ENCODE peak calls at places on chromosomes 4 and X, in four cellular contexts. One of them, this sample, is unnamed. For H3K4me1, the result is how much of the 10 kb centered on the place peaks cover.

GRCh38 chr4:16627999-16628398 is 270.4 kb downstream of the LDB2 start:
- DNase-seq in CD8-positive, alpha-beta memory T cell: no peak
- DNase-seq in tibial nerve: no peak
- DNase-seq in aorta: no peak
- DNase-seq in this sample: no peak

GRCh38 chrX:152072236-152072635 is 66.1 kb downstream of the MAGEA10 start:
- DNase-seq in tibial nerve: no peak
- DNase-seq in aorta: no peak
- DNase-seq in CD8-positive, alpha-beta memory T cell: no peak
- DNase-seq in this sample: no peak

GRCh38 chr4:12421364-12421763 is 992.7 kb upstream of the HS3ST1 start:
- DNase-seq in CD8-positive, alpha-beta memory T cell: no peak
- DNase-seq in aorta: no peak
- DNase-seq in tibial nerve: no peak
- DNase-seq in this sample: no peak

GRCh38 chr4:81042578-81043365 is 12.3 kb downstream of the BMP3 start:
- DNase-seq in CD8-positive, alpha-beta memory T cell: no peak
- DNase-seq in tibial nerve: no peak
- DNase-seq in aorta: no peak
- DNase-seq in this sample: no peak

GRCh38 chr4:77636902-77637301 is 31.3 kb downstream of the CXCL13 start:
- DNase-seq in CD8-positive, alpha-beta memory T cell: no peak
- DNase-seq in aorta: no peak
- DNase-seq in tibial nerve: no peak
- DNase-seq in this sample: no peak

GRCh38 chrX:129732857-129733256 is 5.9 kb upstream of the XPNPEP2 start:
- DNase-seq in tibial nerve: no peak
- DNase-seq in CD8-positive, alpha-beta memory T cell: no peak
- DNase-seq in aorta: no peak
- DNase-seq in this sample: no peak

GRCh38 chr4:133062851-133063250 is 86.2 kb upstream of the PCDH10 start:
- DNase-seq in aorta: no peak
- DNase-seq in tibial nerve: no peak
- DNase-seq in CD8-positive, alpha-beta memory T cell: no peak
- DNase-seq in this sample: no peak

GRCh38 chr4:99504804-99505502 is 5.9 kb upstream of the C4orf17 start:
- DNase-seq in CD8-positive, alpha-beta memory T cell: no peak
- DNase-seq in aorta: no peak
- DNase-seq in tibial nerve: no peak
- DNase-seq in this sample: no peak

GRCh38 chr4:38030023-38030422 is 69.8 kb downstream of the PTTG2 start:
- DNase-seq in CD8-positive, alpha-beta memory T cell: no peak
- DNase-seq in tibial nerve: no peak
- DNase-seq in aorta: no peak
- DNase-seq in this sample: no peak

GRCh38 chr4:156515295-156515694 is 456.3 kb downstream of the PDGFC start:
- DNase-seq in CD8-positive, alpha-beta memory T cell: no peak
- DNase-seq in aorta: no peak
- DNase-seq in tibial nerve: no peak
- DNase-seq in this sample: no peak

GRCh38 chr4:169121920-169122319 is 111.9 kb upstream of the CBR4 start:
- DNase-seq in tibial nerve: no peak
- DNase-seq in aorta: no peak
- DNase-seq in CD8-positive, alpha-beta memory T cell: no peak
- DNase-seq in this sample: no peak

GRCh38 chr4:157004279-157005161 is 32.9 kb upstream of the PDGFC start:
- DNase-seq in tibial nerve: peak
- DNase-seq in CD8-positive, alpha-beta memory T cell: no peak
- DNase-seq in aorta: no peak
- DNase-seq in this sample: no peak

GRCh38 chrX:70030242-70030823 is 19.4 kb downstream of the AWAT2 start:
- DNase-seq in tibial nerve: no peak
- DNase-seq in aorta: no peak
- DNase-seq in CD8-positive, alpha-beta memory T cell: peak
- DNase-seq in this sample: no peak

GRCh38 chr4:135277980-135278315 is 1076.4 kb upstream of the PABPC4L start:
- DNase-seq in CD8-positive, alpha-beta memory T cell: no peak
- DNase-seq in tibial nerve: no peak
- DNase-seq in aorta: no peak
- DNase-seq in this sample: no peak

DNA sequence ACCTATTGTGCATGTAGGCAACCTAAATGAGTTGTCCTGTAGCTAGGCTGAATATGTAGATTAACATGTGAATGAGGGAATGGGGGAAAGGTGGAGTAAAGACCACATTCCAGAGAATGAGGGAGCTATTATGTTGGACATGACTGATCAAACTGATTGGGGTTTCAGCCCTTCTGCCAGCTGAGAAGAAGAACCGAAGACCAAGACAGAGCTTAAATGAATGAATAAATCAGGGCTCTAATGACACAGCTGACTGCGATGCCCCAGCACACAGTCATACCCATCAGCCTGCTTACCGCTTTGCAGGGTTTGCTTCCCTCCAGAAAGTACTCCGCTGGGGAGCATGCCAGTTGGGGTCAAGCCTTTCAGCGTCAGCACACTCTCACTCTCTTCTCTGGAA is 315.4 kb downstream of the PPP3CA start:
- DNase-seq in CD8-positive, alpha-beta memory T cell: no peak
- DNase-seq in aorta: no peak
- DNase-seq in tibial nerve: no peak
- DNase-seq in this sample: no peak
- H3K4me1 ChIP-seq in CD8-positive, alpha-beta memory T cell: under half
- H3K4me1 ChIP-seq in aorta: under half
- H3K4me1 ChIP-seq in tibial nerve: under half
- H3K4me1 ChIP-seq in this sample: under half

GRCh38 chrX:72107320-72107719 is 24.4 kb downstream of the RTL5 start:
- DNase-seq in CD8-positive, alpha-beta memory T cell: peak
- DNase-seq in tibial nerve: no peak
- DNase-seq in aorta: no peak
- DNase-seq in this sample: no peak
- H3K4me1 ChIP-seq in CD8-positive, alpha-beta memory T cell: under half
- H3K4me1 ChIP-seq in tibial nerve: under half
- H3K4me1 ChIP-seq in aorta: under half
- H3K4me1 ChIP-seq in this sample: under half

GRCh38 chrX:132483951-132484350 is 4.9 kb downstream of the MBNL3 start:
- DNase-seq in tibial nerve: no peak
- DNase-seq in CD8-positive, alpha-beta memory T cell: no peak
- DNase-seq in aorta: no peak
- DNase-seq in this sample: no peak

GRCh38 chrX:132482632-132483031 is 6.2 kb downstream of the MBNL3 start:
- DNase-seq in tibial nerve: no peak
- DNase-seq in aorta: no peak
- DNase-seq in CD8-positive, alpha-beta memory T cell: no peak
- DNase-seq in this sample: no peak

GRCh38 chrX:132483523-132483922 is 5.3 kb downstream of the MBNL3 start:
- DNase-seq in aorta: no peak
- DNase-seq in CD8-positive, alpha-beta memory T cell: no peak
- DNase-seq in tibial nerve: no peak
- DNase-seq in this sample: no peak

GRCh38 chrX:132480581-132481203 is 8.1 kb downstream of the MBNL3 start:
- DNase-seq in tibial nerve: no peak
- DNase-seq in CD8-positive, alpha-beta memory T cell: peak
- DNase-seq in aorta: peak
- DNase-seq in this sample: peak

DNA sequence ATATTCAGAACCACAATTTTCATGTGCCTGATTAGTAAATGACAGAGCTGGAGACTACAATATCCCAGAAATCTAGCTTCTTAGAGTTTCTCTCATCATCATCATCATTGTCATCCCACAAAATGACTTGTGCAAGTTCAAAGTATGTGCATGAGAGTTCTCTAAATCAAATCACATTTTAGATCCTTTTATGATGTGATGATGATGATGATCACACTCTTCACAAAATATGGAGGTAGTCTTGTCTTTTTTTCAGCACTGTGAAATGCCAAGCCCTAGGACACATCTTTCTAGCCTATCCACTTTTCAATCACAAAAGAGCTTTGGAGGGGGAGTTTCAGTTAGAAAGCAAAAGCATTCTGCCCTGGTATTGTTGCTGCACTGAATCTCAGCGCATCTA is 7.4 kb downstream of the MBNL3 start:
- DNase-seq in tibial nerve: no peak
- DNase-seq in CD8-positive, alpha-beta memory T cell: no peak
- DNase-seq in aorta: no peak
- DNase-seq in this sample: no peak
- H3K4me1 ChIP-seq in tibial nerve: under half
- H3K4me1 ChIP-seq in CD8-positive, alpha-beta memory T cell: under half
- H3K4me1 ChIP-seq in aorta: under half
- H3K4me1 ChIP-seq in this sample: under half

GRCh38 chr4:43864616-43865146 is 583.9 kb downstream of the KCTD8 start:
- DNase-seq in CD8-positive, alpha-beta memory T cell: no peak
- DNase-seq in aorta: no peak
- DNase-seq in tibial nerve: no peak
- DNase-seq in this sample: no peak

GRCh38 chr4:43867908-43868307 is 580.7 kb downstream of the KCTD8 start:
- DNase-seq in CD8-positive, alpha-beta memory T cell: no peak
- DNase-seq in aorta: no peak
- DNase-seq in tibial nerve: no peak
- DNase-seq in this sample: no peak
- H3K4me1 ChIP-seq in CD8-positive, alpha-beta memory T cell: under half
- H3K4me1 ChIP-seq in aorta: under half
- H3K4me1 ChIP-seq in tibial nerve: under half
- H3K4me1 ChIP-seq in this sample: under half

GRCh38 chr4:102808009-102808408 is 19.3 kb downstream of the UBE2D3 start:
- DNase-seq in tibial nerve: no peak
- DNase-seq in CD8-positive, alpha-beta memory T cell: no peak
- DNase-seq in aorta: no peak
- DNase-seq in this sample: no peak
- H3K4me1 ChIP-seq in tibial nerve: under half
- H3K4me1 ChIP-seq in CD8-positive, alpha-beta memory T cell: half or more
- H3K4me1 ChIP-seq in aorta: under half
- H3K4me1 ChIP-seq in this sample: half or more

DNA sequence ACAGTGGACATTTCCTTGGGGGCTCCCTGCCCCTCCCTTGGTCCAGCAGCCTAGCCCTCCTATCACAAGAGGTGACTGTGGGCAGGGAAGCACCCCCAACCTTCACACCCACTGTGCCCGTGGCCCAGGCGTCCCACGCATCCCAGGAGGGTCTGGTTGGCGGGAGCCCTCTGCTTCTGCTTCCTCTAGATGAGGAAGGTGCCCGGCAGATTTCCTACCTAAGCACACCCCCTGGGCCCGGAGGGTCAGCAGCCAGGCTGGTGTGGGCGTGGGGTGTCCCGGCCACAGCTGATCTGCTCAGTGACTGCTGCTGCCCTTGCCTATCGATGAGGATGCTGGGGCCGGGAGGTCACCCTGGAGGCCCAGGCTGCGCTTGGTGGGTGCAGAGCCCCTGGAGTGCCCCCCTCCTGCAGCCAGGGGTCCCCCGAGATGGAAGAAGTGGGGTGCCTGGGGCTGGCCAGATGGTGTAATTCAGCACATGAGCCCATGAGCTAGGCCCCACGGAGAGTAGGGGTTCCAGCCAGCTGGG is 12.2 kb downstream of the SH3BP2 start:
- DNase-seq in CD8-positive, alpha-beta memory T cell: no peak
- DNase-seq in aorta: no peak
- DNase-seq in tibial nerve: no peak
- DNase-seq in this sample: peak
- H3K4me1 ChIP-seq in CD8-positive, alpha-beta memory T cell: under half
- H3K4me1 ChIP-seq in aorta: under half
- H3K4me1 ChIP-seq in tibial nerve: half or more
- H3K4me1 ChIP-seq in this sample: under half

GRCh38 chr4:186699298-186699697 is 24.4 kb downstream of the FAT1 start:
- DNase-seq in CD8-positive, alpha-beta memory T cell: no peak
- DNase-seq in aorta: no peak
- DNase-seq in tibial nerve: no peak
- DNase-seq in this sample: no peak

GRCh38 chr4:186701273-186701672 is 22.4 kb downstream of the FAT1 start:
- DNase-seq in aorta: peak
- DNase-seq in CD8-positive, alpha-beta memory T cell: no peak
- DNase-seq in tibial nerve: peak
- DNase-seq in this sample: no peak

GRCh38 chr4:186699881-186700397 is 23.7 kb downstream of the FAT1 start:
- DNase-seq in CD8-positive, alpha-beta memory T cell: no peak
- DNase-seq in tibial nerve: no peak
- DNase-seq in aorta: no peak
- DNase-seq in this sample: no peak

GRCh38 chr4:186701788-186702187 is 21.9 kb downstream of the FAT1 start:
- DNase-seq in CD8-positive, alpha-beta memory T cell: no peak
- DNase-seq in tibial nerve: no peak
- DNase-seq in aorta: no peak
- DNase-seq in this sample: no peak

GRCh38 chr4:186700746-186701145 is 22.9 kb downstream of the FAT1 start:
- DNase-seq in tibial nerve: peak
- DNase-seq in CD8-positive, alpha-beta memory T cell: no peak
- DNase-seq in aorta: peak
- DNase-seq in this sample: peak
- H3K4me1 ChIP-seq in tibial nerve: under half
- H3K4me1 ChIP-seq in CD8-positive, alpha-beta memory T cell: under half
- H3K4me1 ChIP-seq in aorta: under half
- H3K4me1 ChIP-seq in this sample: under half

DNA sequence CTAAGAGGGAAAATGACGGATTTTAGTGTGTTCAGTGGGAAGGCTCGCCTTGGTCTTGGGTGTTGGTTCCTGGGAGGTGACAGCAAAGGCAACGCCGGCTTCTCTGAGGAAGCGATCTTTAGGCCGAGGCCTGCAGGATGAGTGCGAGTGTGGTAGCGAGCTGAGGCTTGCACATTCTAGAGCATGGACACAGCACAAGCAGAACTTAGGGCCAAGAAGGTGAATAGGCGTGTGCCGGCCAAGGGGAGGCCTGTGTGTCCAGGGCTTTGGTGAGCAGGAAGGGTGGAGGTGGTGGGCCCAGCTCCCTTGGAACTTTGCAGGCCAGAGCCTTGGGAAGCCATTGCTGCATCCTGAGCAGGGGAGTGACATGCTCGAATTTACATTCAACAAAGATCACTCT is 67.9 kb downstream of the TNIP2 start:
- DNase-seq in CD8-positive, alpha-beta memory T cell: no peak
- DNase-seq in tibial nerve: no peak
- DNase-seq in aorta: no peak
- DNase-seq in this sample: no peak
- H3K4me1 ChIP-seq in CD8-positive, alpha-beta memory T cell: under half
- H3K4me1 ChIP-seq in tibial nerve: under half
- H3K4me1 ChIP-seq in aorta: under half
- H3K4me1 ChIP-seq in this sample: under half

This sample was measured in psoas muscle.